ENCODE peak calls at places on chromosomes 12 and 14, in six cellular contexts. L, H, S, J, T and Q are unnamed samples.

GRCh38 chr12:102957339-102958050 is at the start of gene ASCL1:
- DNase-seq in L (no peak), H (no peak), S (no peak), J (peak), T (no peak), Q (no peak)

GRCh38 chr12:75922944-75923642 is 108.5 kb downstream of the PHLDA1 start:
- DNase-seq in L (no peak), H (no peak), S (no peak), J (no peak), T (no peak), Q (no peak)

GRCh38 chr14:99137001-99137700 is 134.8 kb downstream of the BCL11B start:
- DNase-seq in L (no peak), H (no peak), S (no peak), J (no peak), T (no peak), Q (no peak)

GRCh38 chr14:20612403-20612802 is 21.2 kb upstream of the RNASE12 start:
- DNase-seq in L (no peak), H (no peak), S (no peak), J (no peak), T (no peak), Q (no peak)

GRCh38 chr12:22858849-22859569 is 234.0 kb downstream of the ETNK1 start:
- DNase-seq in L (no peak), H (no peak), S (no peak), J (peak), T (no peak), Q (no peak)

GRCh38 chr12:123660328-123660727 is 10.6 kb upstream of the TCTN2 start:
- DNase-seq in L (no peak), H (no peak), S (peak), J (peak), T (no peak), Q (no peak)

GRCh38 chr12:2244013-2244861 is 191.4 kb downstream of the CACNA1C start:
- DNase-seq in L (no peak), H (peak), S (no peak), J (peak), T (no peak), Q (no peak)

GRCh38 chr12:25397001-25397400 is 146.3 kb upstream of the KRAS start:
- DNase-seq in L (no peak), H (no peak), S (no peak), J (no peak), T (no peak), Q (no peak)

GRCh38 chr12:95881331-95881955 is 22.7 kb downstream of the SNRPF start:
- DNase-seq in L (no peak), H (no peak), S (peak), J (peak), T (no peak), Q (no peak)